ENCODE peak calls at places on chromosomes 13 and 19, in four cellular contexts. N is PC-9, U is LNCaP clone FGC, A is K562. F is an unnamed sample.

GRCh38 chr13:111219306-111219705 is 101.1 kb upstream of the TEX29 start:
- DNase-seq in N (no peak), U (no peak), A (no peak), F (no peak)

GRCh38 chr19:16969127-16969526 is 57.5 kb downstream of the CPAMD8 start:
- DNase-seq in N (peak; percentile 50), U (no peak), A (no peak), F (no peak)

GRCh38 chr19:53809518-53810186 is 14.5 kb downstream of the NLRP12 start:
- DNase-seq in N (no peak), U (no peak), A (peak; percentile 53), F (no peak)

GRCh38 chr19:38644719-38645118 is 2.7 kb upstream of the ACTN4 start:
- DNase-seq in N (peak; percentile 49), U (no peak), A (no peak), F (no peak)

GRCh38 chr13:63208811-63209210 is 1793.2 kb upstream of the PCDH20 start:
- DNase-seq in N (no peak), U (no peak), A (no peak), F (no peak)

GRCh38 chr19:45130888-45131615 is 29.7 kb downstream of the NKPD1 start:
- DNase-seq in N (peak; percentile 61), U (no peak), A (no peak), F (no peak)

GRCh38 chr13:78326608-78327007 is 276.7 kb downstream of the POU4F1 start:
- DNase-seq in N (no peak), U (no peak), A (no peak), F (no peak)

GRCh38 chr13:31725841-31726240 is 13.5 kb upstream of the RXFP2 start:
- DNase-seq in N (no peak), U (no peak), A (no peak), F (no peak)

GRCh38 chr13:37640499-37640898 is 41.9 kb upstream of the POSTN start:
- DNase-seq in N (no peak), U (no peak), A (no peak), F (no peak)

GRCh38 chr19:1161716-1162115 is 12.4 kb downstream of the SBNO2 start:
- DNase-seq in N (peak; percentile 74), U (no peak), A (peak; percentile 85), F (no peak)

GRCh38 chr13:110331362-110331761 is 24.3 kb downstream of the COL4A2 start:
- DNase-seq in N (no peak), U (no peak), A (no peak), F (no peak)

GRCh38 chr13:26616126-26616525 is 58.6 kb downstream of the WASF3 start:
- DNase-seq in N (no peak), U (no peak), A (no peak), F (no peak)

GRCh38 chr13:51585234-51585672 is 991 bp downstream of the WDFY2 start:
- DNase-seq in N (no peak), U (no peak), A (no peak), F (no peak)

GRCh38 chr13:21541980-21542379 is 62.0 kb downstream of the MICU2 start:
- DNase-seq in N (no peak), U (no peak), A (no peak), F (no peak)

GRCh38 chr13:34748078-34748477 is 194.0 kb upstream of the NBEA start:
- DNase-seq in N (no peak), U (peak; percentile 11), A (no peak), F (no peak)

GRCh38 chr19:15502264-15502663 is 6.1 kb upstream of the CYP4F22 start:
- DNase-seq in N (no peak), U (no peak), A (no peak), F (no peak)

GRCh38 chr19:17327654-17328516 is 6.8 kb downstream of the ANO8 start:
- DNase-seq in N (peak; percentile 87), U (peak; percentile 91), A (peak; percentile 82), F (no peak)

GRCh38 chr13:77213644-77214043 is 113.2 kb downstream of the MYCBP2 start:
- DNase-seq in N (no peak), U (no peak), A (no peak), F (no peak)

GRCh38 chr13:84137292-84137691 is 255.0 kb upstream of the SLITRK1 start:
- DNase-seq in N (no peak), U (no peak), A (no peak), F (no peak)

GRCh38 chr13:85589021-85589420 is 210.2 kb downstream of the SLITRK6 start:
- DNase-seq in N (no peak), U (no peak), A (no peak), F (no peak)

GRCh38 chr19:2578391-2578826 is 102.5 kb downstream of the GADD45B start:
- DNase-seq in N (peak; percentile 68), U (no peak), A (no peak), F (no peak)

GRCh38 chr13:107551521-107551920 is 663.8 kb downstream of the LIG4 start:
- DNase-seq in N (no peak), U (no peak), A (no peak), F (no peak)

GRCh38 chr19:31279436-31279765 is 69.8 kb downstream of the TSHZ3 start:
- DNase-seq in N (no peak), U (no peak), A (no peak), F (no peak)

GRCh38 chr19:50488795-50489194 is 12.1 kb upstream of the GARIN5A start:
- DNase-seq in N (no peak), U (no peak), A (no peak), F (no peak)

GRCh38 chr19:33347300-33347699 is 26.2 kb upstream of the CEBPG start:
- DNase-seq in N (no peak), U (no peak), A (no peak), F (no peak)

GRCh38 chr19:33345163-33345562 is 28.3 kb upstream of the CEBPG start:
- DNase-seq in N (no peak), U (no peak), A (no peak), F (no peak)

GRCh38 chr19:33346665-33347064 is 26.8 kb upstream of the CEBPG start:
- DNase-seq in N (no peak), U (no peak), A (no peak), F (no peak)

GRCh38 chr19:33344611-33345010 is 28.9 kb upstream of the CEBPG start:
- DNase-seq in N (no peak), U (no peak), A (no peak), F (no peak)

DNA sequence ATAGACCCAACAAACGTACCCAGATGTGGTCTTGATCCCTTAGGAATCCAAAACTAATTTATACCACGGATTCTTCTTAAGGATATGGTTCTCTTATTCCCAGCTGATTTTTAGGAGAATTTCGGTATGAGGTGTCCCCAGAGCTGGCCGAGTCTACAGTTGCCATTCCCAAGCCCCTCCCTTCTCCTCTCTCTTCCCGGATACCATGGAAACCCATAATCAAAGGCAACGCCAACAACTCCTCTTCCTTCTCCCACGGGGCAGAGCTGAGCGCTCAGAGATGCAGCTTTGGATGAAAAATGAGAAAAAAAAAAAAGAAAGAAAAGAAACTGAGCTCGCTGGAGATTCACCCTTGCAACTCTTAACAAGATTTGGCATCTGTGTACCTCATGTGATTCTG is 29.3 kb upstream of the CEBPG start:
- DNase-seq in N (no peak), U (no peak), A (no peak), F (no peak)
- H3K4me3 ChIP-seq in N (no peak overlapping the region), U (no peak overlapping the region), A (no peak overlapping the region), F (no peak overlapping the region)

GRCh38 chr19:13299838-13300237 is 149.6 kb downstream of the IER2 start:
- DNase-seq in N (no peak), U (no peak), A (no peak), F (no peak)

GRCh38 chr19:13300421-13301030 is 150.3 kb downstream of the IER2 start:
- DNase-seq in N (no peak), U (no peak), A (no peak), F (no peak)

GRCh38 chr19:13301627-13302334 is 151.6 kb downstream of the IER2 start:
- DNase-seq in N (no peak), U (no peak), A (no peak), F (no peak)

GRCh38 chr19:13297023-13297422 is 146.8 kb downstream of the IER2 start:
- DNase-seq in N (no peak), U (no peak), A (no peak), F (no peak)

GRCh38 chr19:13298565-13299481 is 148.6 kb downstream of the IER2 start:
- DNase-seq in N (no peak), U (no peak), A (peak; percentile 67), F (no peak)
- H3K4me3 ChIP-seq in N (no peak overlapping the region), U (no peak overlapping the region), A (peak overlapping the region; percentile 29), F (no peak overlapping the region)

GRCh38 chr19:12938054-12938535 is 314 bp upstream of the CALR start:
- DNase-seq in N (peak; percentile 98), U (peak; percentile 99), A (peak; percentile 94), F (peak; percentile 99)

GRCh38 chr19:12938536-12939291 is at the start of gene CALR:
- DNase-seq in N (peak; percentile 56), U (no peak), A (peak; percentile 55), F (no peak)

GRCh38 chr19:12939292-12939606 is 840 bp downstream of the CALR start:
- DNase-seq in N (no peak), U (no peak), A (no peak), F (no peak)

GRCh38 chr19:12940897-12941296 is 2.5 kb downstream of the CALR start:
- DNase-seq in N (no peak), U (no peak), A (no peak), F (no peak)

GRCh38 chr19:12939908-12940533 is 1.6 kb downstream of the CALR start:
- DNase-seq in N (no peak), U (no peak), A (peak; percentile 13), F (no peak)
- H3K4me3 ChIP-seq in N (peak overlapping the region; percentile 99), U (peak overlapping the region; percentile 85), A (peak overlapping the region; percentile 90), F (peak overlapping the region; percentile 81)

DNA sequence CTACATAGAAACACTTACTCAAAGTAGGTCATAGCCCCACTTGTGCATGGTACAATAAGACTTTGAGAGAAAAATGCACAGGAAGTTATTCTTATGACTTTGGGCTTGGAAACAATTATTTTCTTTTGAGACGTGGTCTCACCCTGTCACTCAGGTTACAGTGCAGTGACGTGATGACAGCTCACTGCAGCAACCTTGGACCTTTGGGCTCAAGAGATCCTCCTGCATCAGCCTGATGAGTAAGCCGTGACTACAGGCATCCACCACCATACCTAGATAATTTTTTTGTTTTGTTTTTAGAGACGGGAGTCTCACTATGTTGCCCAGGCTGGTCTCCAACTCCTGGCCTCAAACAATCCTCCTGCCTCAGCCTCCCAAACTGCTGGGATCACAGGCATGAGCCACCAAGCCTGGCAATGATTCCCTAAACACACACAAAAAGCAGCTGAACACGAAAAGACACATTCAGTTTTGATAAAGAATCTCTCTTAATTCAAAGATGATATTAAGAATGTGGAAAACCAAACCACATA is 17.9 kb downstream of the NLRP9 start:
- DNase-seq in N (no peak), U (no peak), A (no peak), F (no peak)
- H3K4me3 ChIP-seq in N (no peak overlapping the region), U (no peak overlapping the region), A (no peak overlapping the region), F (no peak overlapping the region)

GRCh38 chr13:27790523-27790922 is 1.8 kb upstream of the GSX1 start:
- DNase-seq in N (no peak), U (no peak), A (no peak), F (no peak)
- H3K4me3 ChIP-seq in N (peak overlapping the region; percentile 44), U (no peak overlapping the region), A (no peak overlapping the region), F (no peak overlapping the region)

GRCh38 chr19:3605361-3605760 is 1.3 kb downstream of the TBXA2R start:
- DNase-seq in N (no peak), U (no peak), A (no peak), F (no peak)
- H3K4me3 ChIP-seq in N (no peak overlapping the region), U (no peak overlapping the region), A (peak overlapping the region; percentile 89), F (no peak overlapping the region)

F was measured in GM12864.